ENCODE peak calls at places on chromosomes 4 and X, in nine cellular contexts. One of them, this sample, is unnamed.

GRCh38 chrX:113947548-113947947 is 636.3 kb upstream of the HTR2C start:
- DNase-seq in neuronal stem cell: no peak
- DNase-seq in GM12878: no peak
- DNase-seq in hepatocyte: peak; percentile 37
- DNase-seq in pons: no peak
- DNase-seq in brain pericyte: no peak
- DNase-seq in activated CD8-positive, alpha-beta T cell treated with anti-CD3 and anti-CD28 coated beads, Interleukin-2, amount 10 ng/mL, durations not matched to agents 7 days and 5 days: no peak
- DNase-seq in amniotic epithelial cell: no peak
- DNase-seq in effector memory CD4-positive, alpha-beta T cell: no peak
- DNase-seq in this sample: peak; percentile 1

GRCh38 chrX:30521440-30522182 is 56.0 kb downstream of the TASL start:
- DNase-seq in neuronal stem cell: no peak
- DNase-seq in GM12878: no peak
- DNase-seq in hepatocyte: no peak
- DNase-seq in pons: no peak
- DNase-seq in brain pericyte: no peak
- DNase-seq in activated CD8-positive, alpha-beta T cell treated with anti-CD3 and anti-CD28 coated beads, Interleukin-2, amount 10 ng/mL, durations not matched to agents 7 days and 5 days: no peak
- DNase-seq in amniotic epithelial cell: peak; percentile 48
- DNase-seq in effector memory CD4-positive, alpha-beta T cell: no peak
- DNase-seq in this sample: peak; percentile 24

GRCh38 chrX:150465326-150465725 is 102.2 kb downstream of the MAMLD1 start:
- DNase-seq in neuronal stem cell: no peak
- DNase-seq in GM12878: no peak
- DNase-seq in hepatocyte: no peak
- DNase-seq in pons: peak; percentile 91
- DNase-seq in brain pericyte: no peak
- DNase-seq in activated CD8-positive, alpha-beta T cell treated with anti-CD3 and anti-CD28 coated beads, Interleukin-2, amount 10 ng/mL, durations not matched to agents 7 days and 5 days: no peak
- DNase-seq in amniotic epithelial cell: no peak
- DNase-seq in effector memory CD4-positive, alpha-beta T cell: no peak
- DNase-seq in this sample: no peak

GRCh38 chr4:186191266-186192067 is at the start of gene CYP4V2:
- DNase-seq in neuronal stem cell: peak; percentile 69
- DNase-seq in GM12878: peak; percentile 48
- DNase-seq in hepatocyte: peak; percentile 88
- DNase-seq in pons: peak; percentile 71
- DNase-seq in brain pericyte: no peak
- DNase-seq in activated CD8-positive, alpha-beta T cell treated with anti-CD3 and anti-CD28 coated beads, Interleukin-2, amount 10 ng/mL, durations not matched to agents 7 days and 5 days: peak; percentile 92
- DNase-seq in amniotic epithelial cell: peak; percentile 71
- DNase-seq in effector memory CD4-positive, alpha-beta T cell: peak; percentile 81
- DNase-seq in this sample: peak; percentile 78

GRCh38 chr4:164204434-164204833 is 549.5 kb upstream of the SMIM31 start:
- DNase-seq in neuronal stem cell: no peak
- DNase-seq in GM12878: no peak
- DNase-seq in hepatocyte: peak; percentile 13
- DNase-seq in pons: no peak
- DNase-seq in brain pericyte: no peak
- DNase-seq in activated CD8-positive, alpha-beta T cell treated with anti-CD3 and anti-CD28 coated beads, Interleukin-2, amount 10 ng/mL, durations not matched to agents 7 days and 5 days: no peak
- DNase-seq in amniotic epithelial cell: peak; percentile 80
- DNase-seq in effector memory CD4-positive, alpha-beta T cell: no peak
- DNase-seq in this sample: peak; percentile 86

GRCh38 chr4:152614337-152614736 is 65.5 kb downstream of the TMEM154 start:
- DNase-seq in neuronal stem cell: no peak
- DNase-seq in GM12878: no peak
- DNase-seq in hepatocyte: no peak
- DNase-seq in pons: no peak
- DNase-seq in brain pericyte: no peak
- DNase-seq in activated CD8-positive, alpha-beta T cell treated with anti-CD3 and anti-CD28 coated beads, Interleukin-2, amount 10 ng/mL, durations not matched to agents 7 days and 5 days: no peak
- DNase-seq in amniotic epithelial cell: no peak
- DNase-seq in effector memory CD4-positive, alpha-beta T cell: no peak
- DNase-seq in this sample: no peak

GRCh38 chr4:61994036-61994435 is 793.9 kb downstream of the ADGRL3 start:
- DNase-seq in neuronal stem cell: no peak
- DNase-seq in GM12878: no peak
- DNase-seq in hepatocyte: no peak
- DNase-seq in pons: no peak
- DNase-seq in brain pericyte: no peak
- DNase-seq in activated CD8-positive, alpha-beta T cell treated with anti-CD3 and anti-CD28 coated beads, Interleukin-2, amount 10 ng/mL, durations not matched to agents 7 days and 5 days: no peak
- DNase-seq in amniotic epithelial cell: peak; percentile 13
- DNase-seq in effector memory CD4-positive, alpha-beta T cell: no peak
- DNase-seq in this sample: peak; percentile 4

GRCh38 chrX:118207831-118208453 is 91.3 kb upstream of the KLHL13 start:
- DNase-seq in neuronal stem cell: no peak
- DNase-seq in GM12878: no peak
- DNase-seq in hepatocyte: no peak
- DNase-seq in pons: no peak
- DNase-seq in brain pericyte: no peak
- DNase-seq in activated CD8-positive, alpha-beta T cell treated with anti-CD3 and anti-CD28 coated beads, Interleukin-2, amount 10 ng/mL, durations not matched to agents 7 days and 5 days: no peak
- DNase-seq in amniotic epithelial cell: no peak
- DNase-seq in effector memory CD4-positive, alpha-beta T cell: no peak
- DNase-seq in this sample: no peak

GRCh38 chrX:151713859-151714258 is 2.0 kb upstream of the FATE1 start:
- DNase-seq in neuronal stem cell: no peak
- DNase-seq in GM12878: no peak
- DNase-seq in hepatocyte: peak; percentile 29
- DNase-seq in pons: no peak
- DNase-seq in brain pericyte: no peak
- DNase-seq in activated CD8-positive, alpha-beta T cell treated with anti-CD3 and anti-CD28 coated beads, Interleukin-2, amount 10 ng/mL, durations not matched to agents 7 days and 5 days: peak; percentile 19
- DNase-seq in amniotic epithelial cell: no peak
- DNase-seq in effector memory CD4-positive, alpha-beta T cell: no peak
- DNase-seq in this sample: peak; percentile 6

GRCh38 chr4:164536829-164537228 is 217.1 kb upstream of the SMIM31 start:
- DNase-seq in neuronal stem cell: no peak
- DNase-seq in GM12878: no peak
- DNase-seq in hepatocyte: peak; percentile 74
- DNase-seq in pons: no peak
- DNase-seq in brain pericyte: no peak
- DNase-seq in activated CD8-positive, alpha-beta T cell treated with anti-CD3 and anti-CD28 coated beads, Interleukin-2, amount 10 ng/mL, durations not matched to agents 7 days and 5 days: no peak
- DNase-seq in amniotic epithelial cell: peak; percentile 89
- DNase-seq in effector memory CD4-positive, alpha-beta T cell: no peak
- DNase-seq in this sample: peak; percentile 72

GRCh38 chr4:43651991-43652390 is 759.5 kb downstream of the GRXCR1 start:
- DNase-seq in neuronal stem cell: no peak
- DNase-seq in GM12878: no peak
- DNase-seq in hepatocyte: no peak
- DNase-seq in pons: no peak
- DNase-seq in brain pericyte: no peak
- DNase-seq in activated CD8-positive, alpha-beta T cell treated with anti-CD3 and anti-CD28 coated beads, Interleukin-2, amount 10 ng/mL, durations not matched to agents 7 days and 5 days: no peak
- DNase-seq in amniotic epithelial cell: no peak
- DNase-seq in effector memory CD4-positive, alpha-beta T cell: no peak
- DNase-seq in this sample: no peak

GRCh38 chr4:150173420-150173819 is 95.2 kb downstream of the DCLK2 start:
- DNase-seq in neuronal stem cell: no peak
- DNase-seq in GM12878: no peak
- DNase-seq in hepatocyte: no peak
- DNase-seq in pons: peak; percentile 64
- DNase-seq in brain pericyte: no peak
- DNase-seq in activated CD8-positive, alpha-beta T cell treated with anti-CD3 and anti-CD28 coated beads, Interleukin-2, amount 10 ng/mL, durations not matched to agents 7 days and 5 days: no peak
- DNase-seq in amniotic epithelial cell: no peak
- DNase-seq in effector memory CD4-positive, alpha-beta T cell: no peak
- DNase-seq in this sample: no peak

GRCh38 chr4:166065324-166065723 is 192.3 kb downstream of the TLL1 start:
- DNase-seq in neuronal stem cell: no peak
- DNase-seq in GM12878: no peak
- DNase-seq in hepatocyte: no peak
- DNase-seq in pons: no peak
- DNase-seq in brain pericyte: no peak
- DNase-seq in activated CD8-positive, alpha-beta T cell treated with anti-CD3 and anti-CD28 coated beads, Interleukin-2, amount 10 ng/mL, durations not matched to agents 7 days and 5 days: no peak
- DNase-seq in amniotic epithelial cell: no peak
- DNase-seq in effector memory CD4-positive, alpha-beta T cell: no peak
- DNase-seq in this sample: no peak

GRCh38 chrX:12065251-12065650 is 73.0 kb upstream of the FRMPD4 start:
- DNase-seq in neuronal stem cell: peak; percentile 23
- DNase-seq in GM12878: no peak
- DNase-seq in hepatocyte: peak; percentile 42
- DNase-seq in pons: peak; percentile 1
- DNase-seq in brain pericyte: no peak
- DNase-seq in activated CD8-positive, alpha-beta T cell treated with anti-CD3 and anti-CD28 coated beads, Interleukin-2, amount 10 ng/mL, durations not matched to agents 7 days and 5 days: no peak
- DNase-seq in amniotic epithelial cell: peak; percentile 32
- DNase-seq in effector memory CD4-positive, alpha-beta T cell: no peak
- DNase-seq in this sample: peak; percentile 22

GRCh38 chr4:65310586-65310985 is 359.7 kb downstream of the EPHA5 start:
- DNase-seq in neuronal stem cell: no peak
- DNase-seq in GM12878: no peak
- DNase-seq in hepatocyte: no peak
- DNase-seq in pons: no peak
- DNase-seq in brain pericyte: no peak
- DNase-seq in activated CD8-positive, alpha-beta T cell treated with anti-CD3 and anti-CD28 coated beads, Interleukin-2, amount 10 ng/mL, durations not matched to agents 7 days and 5 days: no peak
- DNase-seq in amniotic epithelial cell: no peak
- DNase-seq in effector memory CD4-positive, alpha-beta T cell: no peak
- DNase-seq in this sample: no peak

GRCh38 chrX:29231800-29232199 is 644.6 kb downstream of the IL1RAPL1 start:
- DNase-seq in neuronal stem cell: no peak
- DNase-seq in GM12878: no peak
- DNase-seq in hepatocyte: no peak
- DNase-seq in pons: peak; percentile 25
- DNase-seq in brain pericyte: no peak
- DNase-seq in activated CD8-positive, alpha-beta T cell treated with anti-CD3 and anti-CD28 coated beads, Interleukin-2, amount 10 ng/mL, durations not matched to agents 7 days and 5 days: no peak
- DNase-seq in amniotic epithelial cell: no peak
- DNase-seq in effector memory CD4-positive, alpha-beta T cell: no peak
- DNase-seq in this sample: no peak

GRCh38 chr4:185711764-185712163 is 100.2 kb downstream of the SORBS2 start:
- DNase-seq in neuronal stem cell: no peak
- DNase-seq in GM12878: no peak
- DNase-seq in hepatocyte: no peak
- DNase-seq in pons: no peak
- DNase-seq in brain pericyte: no peak
- DNase-seq in activated CD8-positive, alpha-beta T cell treated with anti-CD3 and anti-CD28 coated beads, Interleukin-2, amount 10 ng/mL, durations not matched to agents 7 days and 5 days: no peak
- DNase-seq in amniotic epithelial cell: peak; percentile 89
- DNase-seq in effector memory CD4-positive, alpha-beta T cell: no peak
- DNase-seq in this sample: peak; percentile 88

GRCh38 chrX:141278306-141278705 is 36.0 kb upstream of the SPANXC start:
- DNase-seq in neuronal stem cell: peak; percentile 0
- DNase-seq in GM12878: no peak
- DNase-seq in hepatocyte: peak; percentile 28
- DNase-seq in pons: peak; percentile 51
- DNase-seq in brain pericyte: no peak
- DNase-seq in activated CD8-positive, alpha-beta T cell treated with anti-CD3 and anti-CD28 coated beads, Interleukin-2, amount 10 ng/mL, durations not matched to agents 7 days and 5 days: no peak
- DNase-seq in amniotic epithelial cell: peak; percentile 13
- DNase-seq in effector memory CD4-positive, alpha-beta T cell: no peak
- DNase-seq in this sample: peak; percentile 15

GRCh38 chr4:76747613-76748012 is 150.3 kb downstream of the SOWAHB start:
- DNase-seq in neuronal stem cell: no peak
- DNase-seq in GM12878: no peak
- DNase-seq in hepatocyte: no peak
- DNase-seq in pons: no peak
- DNase-seq in brain pericyte: no peak
- DNase-seq in activated CD8-positive, alpha-beta T cell treated with anti-CD3 and anti-CD28 coated beads, Interleukin-2, amount 10 ng/mL, durations not matched to agents 7 days and 5 days: no peak
- DNase-seq in amniotic epithelial cell: peak; percentile 11
- DNase-seq in effector memory CD4-positive, alpha-beta T cell: no peak
- DNase-seq in this sample: no peak

GRCh38 chr4:101291198-101291597 is 56.1 kb downstream of the PPP3CA start:
- DNase-seq in neuronal stem cell: no peak
- DNase-seq in GM12878: no peak
- DNase-seq in hepatocyte: no peak
- DNase-seq in pons: no peak
- DNase-seq in brain pericyte: no peak
- DNase-seq in activated CD8-positive, alpha-beta T cell treated with anti-CD3 and anti-CD28 coated beads, Interleukin-2, amount 10 ng/mL, durations not matched to agents 7 days and 5 days: no peak
- DNase-seq in amniotic epithelial cell: no peak
- DNase-seq in effector memory CD4-positive, alpha-beta T cell: no peak
- DNase-seq in this sample: no peak

GRCh38 chr4:138400528-138400927 is 158.4 kb upstream of the SLC7A11 start:
- DNase-seq in neuronal stem cell: no peak
- DNase-seq in GM12878: no peak
- DNase-seq in hepatocyte: no peak
- DNase-seq in pons: no peak
- DNase-seq in brain pericyte: no peak
- DNase-seq in activated CD8-positive, alpha-beta T cell treated with anti-CD3 and anti-CD28 coated beads, Interleukin-2, amount 10 ng/mL, durations not matched to agents 7 days and 5 days: no peak
- DNase-seq in amniotic epithelial cell: no peak
- DNase-seq in effector memory CD4-positive, alpha-beta T cell: no peak
- DNase-seq in this sample: no peak

GRCh38 chr4:158778065-158778711 is 9.4 kb downstream of the FNIP2 start:
- DNase-seq in neuronal stem cell: no peak
- DNase-seq in GM12878: peak; percentile 60
- DNase-seq in hepatocyte: no peak
- DNase-seq in pons: no peak
- DNase-seq in brain pericyte: no peak
- DNase-seq in activated CD8-positive, alpha-beta T cell treated with anti-CD3 and anti-CD28 coated beads, Interleukin-2, amount 10 ng/mL, durations not matched to agents 7 days and 5 days: no peak
- DNase-seq in amniotic epithelial cell: peak; percentile 58
- DNase-seq in effector memory CD4-positive, alpha-beta T cell: no peak
- DNase-seq in this sample: no peak

GRCh38 chrX:49199315-49199595 is 738 bp downstream of the SYP start:
- DNase-seq in neuronal stem cell: no peak
- DNase-seq in GM12878: no peak
- DNase-seq in hepatocyte: no peak
- DNase-seq in pons: no peak
- DNase-seq in brain pericyte: no peak
- DNase-seq in activated CD8-positive, alpha-beta T cell treated with anti-CD3 and anti-CD28 coated beads, Interleukin-2, amount 10 ng/mL, durations not matched to agents 7 days and 5 days: no peak
- DNase-seq in amniotic epithelial cell: no peak
- DNase-seq in effector memory CD4-positive, alpha-beta T cell: no peak
- DNase-seq in this sample: no peak

GRCh38 chr4:143382539-143382938 is 45.9 kb downstream of the GAB1 start:
- DNase-seq in neuronal stem cell: no peak
- DNase-seq in GM12878: no peak
- DNase-seq in hepatocyte: no peak
- DNase-seq in pons: peak; percentile 90
- DNase-seq in brain pericyte: no peak
- DNase-seq in activated CD8-positive, alpha-beta T cell treated with anti-CD3 and anti-CD28 coated beads, Interleukin-2, amount 10 ng/mL, durations not matched to agents 7 days and 5 days: no peak
- DNase-seq in amniotic epithelial cell: peak; percentile 53
- DNase-seq in effector memory CD4-positive, alpha-beta T cell: no peak
- DNase-seq in this sample: peak; percentile 68

GRCh38 chrX:24023972-24024664 is 2.9 kb downstream of the KLHL15 start:
- DNase-seq in neuronal stem cell: no peak
- DNase-seq in GM12878: no peak
- DNase-seq in hepatocyte: peak; percentile 38
- DNase-seq in pons: peak; percentile 7
- DNase-seq in brain pericyte: no peak
- DNase-seq in activated CD8-positive, alpha-beta T cell treated with anti-CD3 and anti-CD28 coated beads, Interleukin-2, amount 10 ng/mL, durations not matched to agents 7 days and 5 days: peak; percentile 20
- DNase-seq in amniotic epithelial cell: peak; percentile 58
- DNase-seq in effector memory CD4-positive, alpha-beta T cell: no peak
- DNase-seq in this sample: peak; percentile 37

GRCh38 chrX:2632533-2633504 is 58.3 kb upstream of the CD99 start:
- DNase-seq in neuronal stem cell: no peak
- DNase-seq in GM12878: no peak
- DNase-seq in hepatocyte: no peak
- DNase-seq in pons: no peak
- DNase-seq in brain pericyte: no peak
- DNase-seq in activated CD8-positive, alpha-beta T cell treated with anti-CD3 and anti-CD28 coated beads, Interleukin-2, amount 10 ng/mL, durations not matched to agents 7 days and 5 days: peak; percentile 18
- DNase-seq in amniotic epithelial cell: no peak
- DNase-seq in effector memory CD4-positive, alpha-beta T cell: no peak
- DNase-seq in this sample: peak; percentile 15

GRCh38 chr4:108113229-108113628 is 55.5 kb downstream of the LEF1 start:
- DNase-seq in neuronal stem cell: no peak
- DNase-seq in GM12878: no peak
- DNase-seq in hepatocyte: no peak
- DNase-seq in pons: no peak
- DNase-seq in brain pericyte: no peak
- DNase-seq in activated CD8-positive, alpha-beta T cell treated with anti-CD3 and anti-CD28 coated beads, Interleukin-2, amount 10 ng/mL, durations not matched to agents 7 days and 5 days: peak; percentile 79
- DNase-seq in amniotic epithelial cell: no peak
- DNase-seq in effector memory CD4-positive, alpha-beta T cell: peak; percentile 3
- DNase-seq in this sample: no peak

GRCh38 chrX:107549504-107549903 is 78.8 kb upstream of the PRPS1 start:
- DNase-seq in neuronal stem cell: no peak
- DNase-seq in GM12878: no peak
- DNase-seq in hepatocyte: no peak
- DNase-seq in pons: no peak
- DNase-seq in brain pericyte: no peak
- DNase-seq in activated CD8-positive, alpha-beta T cell treated with anti-CD3 and anti-CD28 coated beads, Interleukin-2, amount 10 ng/mL, durations not matched to agents 7 days and 5 days: peak; percentile 23
- DNase-seq in amniotic epithelial cell: no peak
- DNase-seq in effector memory CD4-positive, alpha-beta T cell: no peak
- DNase-seq in this sample: no peak

This sample was measured in iris pigment epithelial cell.